ENCODE peak calls at places on chromosomes 5 and 9, in nine cellular contexts. P, L, A, E, H, N, X, W and U are unnamed samples.
A peak's percentile ranks its signal among the peaks of the same experiment; 100 is the strongest.

GRCh38 chr9:137711678-137712105 is 92.9 kb downstream of the EHMT1 start:
- DNase-seq in P (no peak), L (peak; percentile 45), A (no peak), E (no peak), H (no peak), N (no peak), X (no peak), W (no peak), U (no peak)

GRCh38 chr5:73437126-73438047 is 11.2 kb downstream of the FOXD1 start:
- DNase-seq in P (peak; percentile 46), L (peak; percentile 82), A (no peak), E (peak; percentile 55), H (peak; percentile 48), N (no peak), X (peak; percentile 40), W (peak; percentile 85), U (no peak)

GRCh38 chr9:16085167-16085718 is 532.4 kb downstream of the CCDC171 start:
- DNase-seq in P (no peak), L (no peak), A (peak; percentile 87), E (no peak), H (no peak), N (no peak), X (no peak), W (no peak), U (no peak)

GRCh38 chr5:126351138-126351537 is 72.1 kb upstream of the GRAMD2B start:
- DNase-seq in P (no peak), L (no peak), A (no peak), E (no peak), H (no peak), N (no peak), X (no peak), W (no peak), U (no peak)

GRCh38 chr9:134885647-134886412 is 5.2 kb downstream of the FCN2 start:
- DNase-seq in P (no peak), L (no peak), A (no peak), E (no peak), H (no peak), N (no peak), X (no peak), W (no peak), U (no peak)

GRCh38 chr5:149517461-149518122 is 33.6 kb downstream of the CSNK1A1 start:
- DNase-seq in P (peak; percentile 32), L (no peak), A (no peak), E (no peak), H (no peak), N (no peak), X (no peak), W (no peak), U (no peak)

GRCh38 chr9:69089082-69089481 is 53.5 kb downstream of the FXN start:
- DNase-seq in P (no peak), L (no peak), A (no peak), E (no peak), H (no peak), N (no peak), X (no peak), W (no peak), U (no peak)

GRCh38 chr5:43358338-43358737 is 45.1 kb upstream of the HMGCS1 start:
- DNase-seq in P (no peak), L (no peak), A (no peak), E (no peak), H (no peak), N (no peak), X (no peak), W (no peak), U (peak; percentile 47)

GRCh38 chr5:61362796-61363364 is 30.8 kb downstream of the ZSWIM6 start:
- DNase-seq in P (no peak), L (peak; percentile 55), A (no peak), E (no peak), H (no peak), N (no peak), X (no peak), W (peak; percentile 55), U (no peak)

GRCh38 chr5:56072863-56073777 is 78.4 kb upstream of the IL6ST start:
- DNase-seq in P (no peak), L (no peak), A (no peak), E (no peak), H (no peak), N (no peak), X (no peak), W (no peak), U (no peak)

GRCh38 chr5:472076-472655 is 29.2 kb downstream of the EXOC3 start:
- DNase-seq in P (no peak), L (no peak), A (no peak), E (peak; percentile 26), H (no peak), N (no peak), X (peak; percentile 61), W (peak; percentile 48), U (no peak)

GRCh38 chr5:128905225-128906110 is 59.8 kb upstream of the SLC27A6 start:
- DNase-seq in P (peak; percentile 39), L (peak; percentile 63), A (no peak), E (peak; percentile 9), H (peak; percentile 61), N (peak; percentile 25), X (peak; percentile 53), W (no peak), U (no peak)

GRCh38 chr5:58149345-58149744 is 310.5 kb downstream of the PLK2 start:
- DNase-seq in P (no peak), L (no peak), A (no peak), E (no peak), H (no peak), N (no peak), X (no peak), W (no peak), U (no peak)

GRCh38 chr9:3773661-3774060 is 247.9 kb upstream of the RFX3 start:
- DNase-seq in P (no peak), L (no peak), A (no peak), E (no peak), H (no peak), N (no peak), X (no peak), W (no peak), U (no peak)

GRCh38 chr5:147483961-147484707 is 25.7 kb downstream of the DPYSL3 start:
- DNase-seq in P (no peak), L (no peak), A (no peak), E (peak; percentile 33), H (no peak), N (no peak), X (no peak), W (no peak), U (no peak)

GRCh38 chr5:147920420-147921030 is 14.2 kb upstream of the C5orf46 start:
- DNase-seq in P (no peak), L (no peak), A (no peak), E (no peak), H (no peak), N (no peak), X (no peak), W (no peak), U (no peak)

GRCh38 chr9:71655778-71656177 is 112.5 kb downstream of the CEMIP2 start:
- DNase-seq in P (no peak), L (no peak), A (no peak), E (no peak), H (no peak), N (no peak), X (no peak), W (no peak), U (no peak)

GRCh38 chr9:121449786-121450185 is 49.9 kb downstream of the GGTA1 start:
- DNase-seq in P (no peak), L (no peak), A (no peak), E (no peak), H (no peak), N (no peak), X (no peak), W (no peak), U (no peak)

GRCh38 chr9:101400120-101400519 is 1.5 kb downstream of the ZNF189 start:
- DNase-seq in P (no peak), L (no peak), A (no peak), E (peak; percentile 10), H (no peak), N (no peak), X (peak; percentile 14), W (no peak), U (no peak)

GRCh38 chr5:56012281-56012963 is 17.7 kb upstream of the IL6ST start:
- DNase-seq in P (no peak), L (no peak), A (no peak), E (peak; percentile 20), H (no peak), N (no peak), X (no peak), W (no peak), U (no peak)

GRCh38 chr5:5652181-5652580 is 229.7 kb downstream of the ICE1 start:
- DNase-seq in P (no peak), L (no peak), A (no peak), E (no peak), H (no peak), N (no peak), X (no peak), W (no peak), U (no peak)

GRCh38 chr9:135660407-135660806 is 2.7 kb upstream of the LCN9 start:
- DNase-seq in P (no peak), L (no peak), A (no peak), E (no peak), H (no peak), N (no peak), X (no peak), W (no peak), U (no peak)

GRCh38 chr5:180494510-180495181 is 467 bp downstream of the CNOT6 start:
- DNase-seq in P (peak; percentile 41), L (peak; percentile 56), A (no peak), E (peak; percentile 38), H (no peak), N (no peak), X (peak; percentile 76), W (peak; percentile 61), U (no peak)
- TF ChIP-seq CTCF in P (no peak), L (no peak), A (peak; percentile 6), E (no peak), H (no peak), N (no peak), X (no peak), W (no peak), U (no peak)

GRCh38 chr5:178994580-178995340 is at the start of gene GRM6:
- DNase-seq in P (no peak), L (peak; percentile 53), A (no peak), E (no peak), H (no peak), N (no peak), X (no peak), W (peak; percentile 67), U (no peak)
- H3K4me3 ChIP-seq in P (no peak within 1 kb of the TSS), L (peak within 1 kb of the TSS; percentile 59), A (no peak within 1 kb of the TSS), E (no peak within 1 kb of the TSS), H (no peak within 1 kb of the TSS), N (no peak within 1 kb of the TSS), X (no peak within 1 kb of the TSS), W (peak within 1 kb of the TSS; percentile 15), U (peak within 1 kb of the TSS; percentile 7)

DNA sequence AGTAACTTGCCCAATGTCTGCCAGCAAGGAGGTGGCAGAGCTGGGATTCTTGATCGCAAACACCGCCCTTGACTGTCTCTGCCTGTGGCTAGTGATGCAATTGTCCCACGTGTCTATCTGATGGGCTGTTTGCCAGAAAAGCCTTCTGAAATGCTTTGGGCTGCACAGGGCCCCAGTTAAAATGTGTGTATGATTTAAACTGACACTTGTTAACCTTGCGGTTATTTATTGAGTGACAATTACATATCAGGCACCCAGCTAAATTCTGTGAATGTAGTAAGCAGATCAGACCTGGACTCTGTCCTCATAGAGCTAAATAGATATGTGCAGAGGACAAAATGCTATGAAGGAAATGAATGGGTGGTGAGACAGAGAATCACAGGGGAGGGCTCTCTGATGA is 11.6 kb upstream of the IL12B start:
- DNase-seq in P (peak; percentile 89), L (no peak), A (no peak), E (peak; percentile 42), H (peak; percentile 64), N (no peak), X (peak; percentile 52), W (no peak), U (no peak)
- TF ChIP-seq POLR2AphosphoS5 in P (peak; percentile 75), L (no peak), A (peak; percentile 65), E (no peak), H (peak; percentile 60), N (no peak), X (peak; percentile 23), W (no peak), U (no peak)

GRCh38 chr5:141041427-141041785 is 9.8 kb upstream of the PCDHB1 start:
- DNase-seq in P (no peak), L (no peak), A (no peak), E (no peak), H (no peak), N (no peak), X (no peak), W (no peak), U (no peak)
- TF ChIP-seq CTCF in P (no peak), L (no peak), A (no peak), E (no peak), H (no peak), N (peak; percentile 58), X (no peak), W (no peak), U (no peak)